ENCODE peak calls at places on chromosomes 2 and 18, in six cellular contexts. One of them, this sample, is unnamed.

GRCh38 chr2:228689049-228689448 is 507.6 kb upstream of the SPHKAP start:
- DNase-seq in stimulated activated CD4-positive, alpha-beta T cell treated with anti-CD3 and anti-CD28 coated beads, Interleukin-12 subunit alpha, Interleukin-12 subunit beta, amount 100 ng/mL, for 4 hours: no peak
- DNase-seq in hippocampal formation: no peak
- DNase-seq in hepatocyte: peak; percentile 43
- DNase-seq in NCI-H1694: no peak
- DNase-seq in activated CD4-positive, CD25-positive, alpha-beta regulatory T cell: no peak
- DNase-seq in this sample: no peak

GRCh38 chr2:85133751-85134254 is 611 bp downstream of the TCF7L1 start:
- DNase-seq in stimulated activated CD4-positive, alpha-beta T cell treated with anti-CD3 and anti-CD28 coated beads, Interleukin-12 subunit alpha, Interleukin-12 subunit beta, amount 100 ng/mL, for 4 hours: peak; percentile 7
- DNase-seq in hippocampal formation: no peak
- DNase-seq in hepatocyte: peak; percentile 57
- DNase-seq in NCI-H1694: no peak
- DNase-seq in activated CD4-positive, CD25-positive, alpha-beta regulatory T cell: no peak
- DNase-seq in this sample: no peak

GRCh38 chr2:19488009-19488691 is 129.7 kb upstream of the OSR1 start:
- DNase-seq in stimulated activated CD4-positive, alpha-beta T cell treated with anti-CD3 and anti-CD28 coated beads, Interleukin-12 subunit alpha, Interleukin-12 subunit beta, amount 100 ng/mL, for 4 hours: no peak
- DNase-seq in hippocampal formation: no peak
- DNase-seq in hepatocyte: no peak
- DNase-seq in NCI-H1694: no peak
- DNase-seq in activated CD4-positive, CD25-positive, alpha-beta regulatory T cell: no peak
- DNase-seq in this sample: no peak

GRCh38 chr18:73715228-73715670 is 432.4 kb downstream of the FBXO15 start:
- DNase-seq in stimulated activated CD4-positive, alpha-beta T cell treated with anti-CD3 and anti-CD28 coated beads, Interleukin-12 subunit alpha, Interleukin-12 subunit beta, amount 100 ng/mL, for 4 hours: no peak
- DNase-seq in hippocampal formation: no peak
- DNase-seq in hepatocyte: no peak
- DNase-seq in NCI-H1694: no peak
- DNase-seq in activated CD4-positive, CD25-positive, alpha-beta regulatory T cell: no peak
- DNase-seq in this sample: no peak

GRCh38 chr2:218885981-218886447 is 5.4 kb downstream of the WNT10A start:
- DNase-seq in stimulated activated CD4-positive, alpha-beta T cell treated with anti-CD3 and anti-CD28 coated beads, Interleukin-12 subunit alpha, Interleukin-12 subunit beta, amount 100 ng/mL, for 4 hours: no peak
- DNase-seq in hippocampal formation: no peak
- DNase-seq in hepatocyte: no peak
- DNase-seq in NCI-H1694: no peak
- DNase-seq in activated CD4-positive, CD25-positive, alpha-beta regulatory T cell: no peak
- DNase-seq in this sample: no peak

GRCh38 chr18:5058768-5059539 is 138.1 kb downstream of the AKAIN1 start:
- DNase-seq in stimulated activated CD4-positive, alpha-beta T cell treated with anti-CD3 and anti-CD28 coated beads, Interleukin-12 subunit alpha, Interleukin-12 subunit beta, amount 100 ng/mL, for 4 hours: peak; percentile 12
- DNase-seq in hippocampal formation: no peak
- DNase-seq in hepatocyte: no peak
- DNase-seq in NCI-H1694: no peak
- DNase-seq in activated CD4-positive, CD25-positive, alpha-beta regulatory T cell: peak; percentile 3
- DNase-seq in this sample: no peak

GRCh38 chr18:23053756-23054457 is 81.4 kb upstream of the CABLES1 start:
- DNase-seq in stimulated activated CD4-positive, alpha-beta T cell treated with anti-CD3 and anti-CD28 coated beads, Interleukin-12 subunit alpha, Interleukin-12 subunit beta, amount 100 ng/mL, for 4 hours: no peak
- DNase-seq in hippocampal formation: no peak
- DNase-seq in hepatocyte: peak; percentile 62
- DNase-seq in NCI-H1694: no peak
- DNase-seq in activated CD4-positive, CD25-positive, alpha-beta regulatory T cell: no peak
- DNase-seq in this sample: peak; percentile 81

GRCh38 chr2:67561411-67561965 is 164.4 kb downstream of the ETAA1 start:
- DNase-seq in stimulated activated CD4-positive, alpha-beta T cell treated with anti-CD3 and anti-CD28 coated beads, Interleukin-12 subunit alpha, Interleukin-12 subunit beta, amount 100 ng/mL, for 4 hours: no peak
- DNase-seq in hippocampal formation: no peak
- DNase-seq in hepatocyte: peak; percentile 81
- DNase-seq in NCI-H1694: no peak
- DNase-seq in activated CD4-positive, CD25-positive, alpha-beta regulatory T cell: no peak
- DNase-seq in this sample: peak; percentile 58

GRCh38 chr18:55229682-55230081 is 270.4 kb upstream of the CCDC68 start:
- DNase-seq in stimulated activated CD4-positive, alpha-beta T cell treated with anti-CD3 and anti-CD28 coated beads, Interleukin-12 subunit alpha, Interleukin-12 subunit beta, amount 100 ng/mL, for 4 hours: no peak
- DNase-seq in hippocampal formation: no peak
- DNase-seq in hepatocyte: no peak
- DNase-seq in NCI-H1694: no peak
- DNase-seq in activated CD4-positive, CD25-positive, alpha-beta regulatory T cell: no peak
- DNase-seq in this sample: no peak

GRCh38 chr2:216283038-216283900 is 89.0 kb downstream of the MARCHF4 start:
- DNase-seq in stimulated activated CD4-positive, alpha-beta T cell treated with anti-CD3 and anti-CD28 coated beads, Interleukin-12 subunit alpha, Interleukin-12 subunit beta, amount 100 ng/mL, for 4 hours: peak; percentile 17
- DNase-seq in hippocampal formation: no peak
- DNase-seq in hepatocyte: peak; percentile 18
- DNase-seq in NCI-H1694: no peak
- DNase-seq in activated CD4-positive, CD25-positive, alpha-beta regulatory T cell: no peak
- DNase-seq in this sample: no peak

GRCh38 chr2:240946046-240946445 is 39.9 kb downstream of the CROCC2 start:
- DNase-seq in stimulated activated CD4-positive, alpha-beta T cell treated with anti-CD3 and anti-CD28 coated beads, Interleukin-12 subunit alpha, Interleukin-12 subunit beta, amount 100 ng/mL, for 4 hours: no peak
- DNase-seq in hippocampal formation: no peak
- DNase-seq in hepatocyte: no peak
- DNase-seq in NCI-H1694: no peak
- DNase-seq in activated CD4-positive, CD25-positive, alpha-beta regulatory T cell: no peak
- DNase-seq in this sample: no peak

GRCh38 chr18:51074605-51075004 is 44.6 kb downstream of the SMAD4 start:
- DNase-seq in stimulated activated CD4-positive, alpha-beta T cell treated with anti-CD3 and anti-CD28 coated beads, Interleukin-12 subunit alpha, Interleukin-12 subunit beta, amount 100 ng/mL, for 4 hours: no peak
- DNase-seq in hippocampal formation: no peak
- DNase-seq in hepatocyte: no peak
- DNase-seq in NCI-H1694: no peak
- DNase-seq in activated CD4-positive, CD25-positive, alpha-beta regulatory T cell: no peak
- DNase-seq in this sample: no peak

GRCh38 chr2:27509326-27509725 is 12.7 kb downstream of the GCKR start:
- DNase-seq in stimulated activated CD4-positive, alpha-beta T cell treated with anti-CD3 and anti-CD28 coated beads, Interleukin-12 subunit alpha, Interleukin-12 subunit beta, amount 100 ng/mL, for 4 hours: no peak
- DNase-seq in hippocampal formation: no peak
- DNase-seq in hepatocyte: no peak
- DNase-seq in NCI-H1694: no peak
- DNase-seq in activated CD4-positive, CD25-positive, alpha-beta regulatory T cell: no peak
- DNase-seq in this sample: no peak

GRCh38 chr2:240465268-240465764 is 29.9 kb downstream of the GPC1 start:
- DNase-seq in stimulated activated CD4-positive, alpha-beta T cell treated with anti-CD3 and anti-CD28 coated beads, Interleukin-12 subunit alpha, Interleukin-12 subunit beta, amount 100 ng/mL, for 4 hours: no peak
- DNase-seq in hippocampal formation: no peak
- DNase-seq in hepatocyte: no peak
- DNase-seq in NCI-H1694: no peak
- DNase-seq in activated CD4-positive, CD25-positive, alpha-beta regulatory T cell: no peak
- DNase-seq in this sample: no peak

GRCh38 chr2:16828828-16829160 is 163.2 kb upstream of the CYRIA start:
- DNase-seq in stimulated activated CD4-positive, alpha-beta T cell treated with anti-CD3 and anti-CD28 coated beads, Interleukin-12 subunit alpha, Interleukin-12 subunit beta, amount 100 ng/mL, for 4 hours: no peak
- DNase-seq in hippocampal formation: no peak
- DNase-seq in hepatocyte: no peak
- DNase-seq in NCI-H1694: no peak
- DNase-seq in activated CD4-positive, CD25-positive, alpha-beta regulatory T cell: no peak
- DNase-seq in this sample: no peak

GRCh38 chr18:12748671-12749070 is 45.8 kb downstream of the PSMG2 start:
- DNase-seq in stimulated activated CD4-positive, alpha-beta T cell treated with anti-CD3 and anti-CD28 coated beads, Interleukin-12 subunit alpha, Interleukin-12 subunit beta, amount 100 ng/mL, for 4 hours: no peak
- DNase-seq in hippocampal formation: no peak
- DNase-seq in hepatocyte: no peak
- DNase-seq in NCI-H1694: no peak
- DNase-seq in activated CD4-positive, CD25-positive, alpha-beta regulatory T cell: no peak
- DNase-seq in this sample: no peak

GRCh38 chr2:141417246-141417797 is 713.5 kb downstream of the LRP1B start:
- DNase-seq in stimulated activated CD4-positive, alpha-beta T cell treated with anti-CD3 and anti-CD28 coated beads, Interleukin-12 subunit alpha, Interleukin-12 subunit beta, amount 100 ng/mL, for 4 hours: no peak
- DNase-seq in hippocampal formation: no peak
- DNase-seq in hepatocyte: no peak
- DNase-seq in NCI-H1694: no peak
- DNase-seq in activated CD4-positive, CD25-positive, alpha-beta regulatory T cell: no peak
- DNase-seq in this sample: no peak

GRCh38 chr2:54834721-54835120 is 111.3 kb downstream of the EML6 start:
- DNase-seq in stimulated activated CD4-positive, alpha-beta T cell treated with anti-CD3 and anti-CD28 coated beads, Interleukin-12 subunit alpha, Interleukin-12 subunit beta, amount 100 ng/mL, for 4 hours: no peak
- DNase-seq in hippocampal formation: no peak
- DNase-seq in hepatocyte: no peak
- DNase-seq in NCI-H1694: no peak
- DNase-seq in activated CD4-positive, CD25-positive, alpha-beta regulatory T cell: no peak
- DNase-seq in this sample: no peak

GRCh38 chr18:80249217-80250093 is 2.1 kb upstream of the PARD6G start:
- DNase-seq in stimulated activated CD4-positive, alpha-beta T cell treated with anti-CD3 and anti-CD28 coated beads, Interleukin-12 subunit alpha, Interleukin-12 subunit beta, amount 100 ng/mL, for 4 hours: no peak
- DNase-seq in hippocampal formation: no peak
- DNase-seq in hepatocyte: peak; percentile 3
- DNase-seq in NCI-H1694: no peak
- DNase-seq in activated CD4-positive, CD25-positive, alpha-beta regulatory T cell: no peak
- DNase-seq in this sample: no peak

GRCh38 chr2:232028071-232028470 is 66.6 kb downstream of the DIS3L2 start:
- DNase-seq in stimulated activated CD4-positive, alpha-beta T cell treated with anti-CD3 and anti-CD28 coated beads, Interleukin-12 subunit alpha, Interleukin-12 subunit beta, amount 100 ng/mL, for 4 hours: no peak
- DNase-seq in hippocampal formation: no peak
- DNase-seq in hepatocyte: no peak
- DNase-seq in NCI-H1694: no peak
- DNase-seq in activated CD4-positive, CD25-positive, alpha-beta regulatory T cell: no peak
- DNase-seq in this sample: no peak

GRCh38 chr2:235651643-235652042 is 157.8 kb downstream of the AGAP1 start:
- DNase-seq in stimulated activated CD4-positive, alpha-beta T cell treated with anti-CD3 and anti-CD28 coated beads, Interleukin-12 subunit alpha, Interleukin-12 subunit beta, amount 100 ng/mL, for 4 hours: no peak
- DNase-seq in hippocampal formation: no peak
- DNase-seq in hepatocyte: no peak
- DNase-seq in NCI-H1694: no peak
- DNase-seq in activated CD4-positive, CD25-positive, alpha-beta regulatory T cell: no peak
- DNase-seq in this sample: no peak

GRCh38 chr2:232607011-232607410 is 26.4 kb upstream of the EFHD1 start:
- DNase-seq in stimulated activated CD4-positive, alpha-beta T cell treated with anti-CD3 and anti-CD28 coated beads, Interleukin-12 subunit alpha, Interleukin-12 subunit beta, amount 100 ng/mL, for 4 hours: no peak
- DNase-seq in hippocampal formation: no peak
- DNase-seq in hepatocyte: no peak
- DNase-seq in NCI-H1694: no peak
- DNase-seq in activated CD4-positive, CD25-positive, alpha-beta regulatory T cell: no peak
- DNase-seq in this sample: no peak

GRCh38 chr2:240991378-240992263 is 6.8 kb upstream of the SNED1 start:
- DNase-seq in stimulated activated CD4-positive, alpha-beta T cell treated with anti-CD3 and anti-CD28 coated beads, Interleukin-12 subunit alpha, Interleukin-12 subunit beta, amount 100 ng/mL, for 4 hours: no peak
- DNase-seq in hippocampal formation: no peak
- DNase-seq in hepatocyte: peak; percentile 68
- DNase-seq in NCI-H1694: no peak
- DNase-seq in activated CD4-positive, CD25-positive, alpha-beta regulatory T cell: no peak
- DNase-seq in this sample: peak; percentile 76

GRCh38 chr18:10424576-10425314 is 29.7 kb upstream of the APCDD1 start:
- DNase-seq in stimulated activated CD4-positive, alpha-beta T cell treated with anti-CD3 and anti-CD28 coated beads, Interleukin-12 subunit alpha, Interleukin-12 subunit beta, amount 100 ng/mL, for 4 hours: no peak
- DNase-seq in hippocampal formation: no peak
- DNase-seq in hepatocyte: no peak
- DNase-seq in NCI-H1694: no peak
- DNase-seq in activated CD4-positive, CD25-positive, alpha-beta regulatory T cell: no peak
- DNase-seq in this sample: no peak

GRCh38 chr2:12809526-12809925 is 92.8 kb downstream of the TRIB2 start:
- DNase-seq in stimulated activated CD4-positive, alpha-beta T cell treated with anti-CD3 and anti-CD28 coated beads, Interleukin-12 subunit alpha, Interleukin-12 subunit beta, amount 100 ng/mL, for 4 hours: no peak
- DNase-seq in hippocampal formation: no peak
- DNase-seq in hepatocyte: no peak
- DNase-seq in NCI-H1694: no peak
- DNase-seq in activated CD4-positive, CD25-positive, alpha-beta regulatory T cell: no peak
- DNase-seq in this sample: no peak

GRCh38 chr2:175010848-175011254 is 5.7 kb upstream of the CHN1 start:
- DNase-seq in stimulated activated CD4-positive, alpha-beta T cell treated with anti-CD3 and anti-CD28 coated beads, Interleukin-12 subunit alpha, Interleukin-12 subunit beta, amount 100 ng/mL, for 4 hours: no peak
- DNase-seq in hippocampal formation: no peak
- DNase-seq in hepatocyte: no peak
- DNase-seq in NCI-H1694: peak; percentile 17
- DNase-seq in activated CD4-positive, CD25-positive, alpha-beta regulatory T cell: no peak
- DNase-seq in this sample: peak; percentile 81

GRCh38 chr2:217248312-217248935 is 388.6 kb upstream of the TNP1 start:
- DNase-seq in stimulated activated CD4-positive, alpha-beta T cell treated with anti-CD3 and anti-CD28 coated beads, Interleukin-12 subunit alpha, Interleukin-12 subunit beta, amount 100 ng/mL, for 4 hours: no peak
- DNase-seq in hippocampal formation: peak; percentile 81
- DNase-seq in hepatocyte: peak; percentile 83
- DNase-seq in NCI-H1694: peak; percentile 95
- DNase-seq in activated CD4-positive, CD25-positive, alpha-beta regulatory T cell: no peak
- DNase-seq in this sample: peak; percentile 54

GRCh38 chr2:100752628-100753333 is 67.2 kb upstream of the NPAS2 start:
- DNase-seq in stimulated activated CD4-positive, alpha-beta T cell treated with anti-CD3 and anti-CD28 coated beads, Interleukin-12 subunit alpha, Interleukin-12 subunit beta, amount 100 ng/mL, for 4 hours: no peak
- DNase-seq in hippocampal formation: no peak
- DNase-seq in hepatocyte: peak; percentile 31
- DNase-seq in NCI-H1694: no peak
- DNase-seq in activated CD4-positive, CD25-positive, alpha-beta regulatory T cell: no peak
- DNase-seq in this sample: no peak

GRCh38 chr18:80022613-80023012 is 11.6 kb upstream of the RBFA start:
- DNase-seq in stimulated activated CD4-positive, alpha-beta T cell treated with anti-CD3 and anti-CD28 coated beads, Interleukin-12 subunit alpha, Interleukin-12 subunit beta, amount 100 ng/mL, for 4 hours: no peak
- DNase-seq in hippocampal formation: no peak
- DNase-seq in hepatocyte: no peak
- DNase-seq in NCI-H1694: no peak
- DNase-seq in activated CD4-positive, CD25-positive, alpha-beta regulatory T cell: no peak
- DNase-seq in this sample: no peak

This sample was measured in retinal pigment epithelial cell.